ENCODE peak calls at places on chromosomes 5 and 9, in eight cellular contexts. S is sciatic nerve; H is left ventricle myocardium superior; K is activated CD8-positive, alpha-beta memory T cell treated with anti-CD3 and anti-CD28 coated beads for 1 hour; A is cardiac septum; W is foreskin fibroblast; I is coronary artery; D is NCI-H748 treated with DMSO at 0.1 percent for 48 hours. Y is an unnamed sample.

GRCh38 chr9:79764377-79764776 is 192.6 kb downstream of the TLE4 start:
- DNase-seq in S (no peak), H (no peak), K (no peak), A (no peak), W (peak; percentile 93), I (no peak), D (no peak), Y (peak; percentile 98)

GRCh38 chr5:175214152-175214551 is 229.8 kb downstream of the DRD1 start:
- DNase-seq in S (no peak), H (no peak), K (no peak), A (no peak), W (peak; percentile 29), I (peak; percentile 81), D (no peak), Y (peak; percentile 90)

GRCh38 chr5:163596536-163596935 is 91.1 kb downstream of the MAT2B start:
- DNase-seq in S (no peak), H (no peak), K (no peak), A (no peak), W (no peak), I (no peak), D (no peak), Y (no peak)

GRCh38 chr5:95861221-95861857 is 38.8 kb upstream of the GLRX start:
- DNase-seq in S (peak; percentile 74), H (peak; percentile 60), K (no peak), A (peak; percentile 86), W (peak; percentile 98), I (peak; percentile 90), D (peak; percentile 41), Y (peak; percentile 95)

GRCh38 chr9:73270967-73271722 is 119.5 kb downstream of the ANXA1 start:
- DNase-seq in S (no peak), H (no peak), K (no peak), A (no peak), W (peak; percentile 50), I (no peak), D (no peak), Y (peak; percentile 36)

GRCh38 chr5:80569961-80570786 is at the start of gene ANKRD34B:
- DNase-seq in S (no peak), H (no peak), K (no peak), A (no peak), W (peak; percentile 4), I (no peak), D (peak; percentile 35), Y (no peak)

GRCh38 chr5:110625376-110625999 is 101.0 kb downstream of the TMEM232 start:
- DNase-seq in S (no peak), H (no peak), K (no peak), A (no peak), W (peak; percentile 7), I (no peak), D (peak; percentile 19), Y (peak; percentile 15)

GRCh38 chr5:96433066-96433447 is at the start of gene PCSK1:
- DNase-seq in S (no peak), H (no peak), K (no peak), A (no peak), W (no peak), I (no peak), D (peak; percentile 92), Y (no peak)

GRCh38 chr9:132146015-132146414 is 15.8 kb upstream of the NTNG2 start:
- DNase-seq in S (no peak), H (no peak), K (no peak), A (no peak), W (no peak), I (no peak), D (no peak), Y (no peak)

GRCh38 chr9:109974143-109974917 is 194.3 kb downstream of the PALM2AKAP2 start:
- DNase-seq in S (no peak), H (peak; percentile 50), K (no peak), A (no peak), W (no peak), I (no peak), D (no peak), Y (no peak)

GRCh38 chr5:159403906-159404641 is 73.8 kb upstream of the IL12B start:
- DNase-seq in S (no peak), H (no peak), K (no peak), A (no peak), W (no peak), I (no peak), D (no peak), Y (no peak)

GRCh38 chr9:14271078-14271673 is 42.8 kb downstream of the NFIB start:
- DNase-seq in S (peak; percentile 85), H (peak; percentile 68), K (no peak), A (no peak), W (peak; percentile 68), I (no peak), D (peak; percentile 88), Y (no peak)

GRCh38 chr5:95718203-95718602 is 12.9 kb upstream of the RHOBTB3 start:
- DNase-seq in S (no peak), H (no peak), K (no peak), A (no peak), W (no peak), I (no peak), D (no peak), Y (no peak)

GRCh38 chr9:100098241-100098886 is 436 bp downstream of the ERP44 start:
- DNase-seq in S (peak; percentile 64), H (peak; percentile 54), K (no peak), A (no peak), W (peak; percentile 21), I (peak; percentile 76), D (peak; percentile 41), Y (peak; percentile 12)

GRCh38 chr5:110665184-110665726 is 61.2 kb downstream of the TMEM232 start:
- DNase-seq in S (no peak), H (no peak), K (no peak), A (no peak), W (no peak), I (no peak), D (no peak), Y (no peak)

GRCh38 chr9:31908158-31908890 is 476.1 kb upstream of the ACO1 start:
- DNase-seq in S (no peak), H (no peak), K (no peak), A (no peak), W (no peak), I (no peak), D (no peak), Y (no peak)

GRCh38 chr5:154611341-154611767 is 133.3 kb upstream of the HAND1 start:
- DNase-seq in S (no peak), H (no peak), K (no peak), A (no peak), W (no peak), I (no peak), D (peak; percentile 3), Y (no peak)

GRCh38 chr5:159844267-159844666 is 72.0 kb upstream of the ADRA1B start:
- DNase-seq in S (no peak), H (no peak), K (no peak), A (no peak), W (no peak), I (no peak), D (no peak), Y (no peak)

GRCh38 chr9:113590991-113591898 is 127.7 kb downstream of the RGS3 start:
- DNase-seq in S (peak; percentile 91), H (peak; percentile 91), K (no peak), A (peak; percentile 88), W (peak; percentile 52), I (no peak), D (peak; percentile 15), Y (no peak)

GRCh38 chr9:31445960-31446359 is 938.5 kb upstream of the ACO1 start:
- DNase-seq in S (no peak), H (no peak), K (no peak), A (no peak), W (no peak), I (no peak), D (no peak), Y (no peak)

GRCh38 chr5:103452666-103453065 is 109.9 kb downstream of the NUDT12 start:
- DNase-seq in S (no peak), H (no peak), K (no peak), A (no peak), W (peak; percentile 58), I (no peak), D (no peak), Y (no peak)

GRCh38 chr9:134778156-134778555 is 102.5 kb upstream of the FCN2 start:
- DNase-seq in S (no peak), H (no peak), K (no peak), A (no peak), W (no peak), I (no peak), D (no peak), Y (no peak)

GRCh38 chr5:154487541-154487940 is 9.5 kb upstream of the HAND1 start:
- DNase-seq in S (no peak), H (no peak), K (no peak), A (no peak), W (no peak), I (no peak), D (no peak), Y (no peak)

GRCh38 chr5:106601605-106602004 is 1069.1 kb downstream of the EFNA5 start:
- DNase-seq in S (no peak), H (no peak), K (no peak), A (no peak), W (no peak), I (no peak), D (no peak), Y (no peak)

GRCh38 chr9:136240941-136241340 is 4.7 kb downstream of the QSOX2 start:
- DNase-seq in S (no peak), H (no peak), K (no peak), A (no peak), W (no peak), I (no peak), D (no peak), Y (no peak)

GRCh38 chr9:135290086-135290485 is 189.5 kb upstream of the PPP1R26 start:
- DNase-seq in S (no peak), H (peak; percentile 74), K (no peak), A (peak; percentile 78), W (no peak), I (no peak), D (no peak), Y (no peak)

GRCh38 chr9:101477214-101477613 is 41.6 kb upstream of the ALDOB start:
- DNase-seq in S (no peak), H (no peak), K (no peak), A (no peak), W (no peak), I (no peak), D (no peak), Y (no peak)

GRCh38 chr5:7868427-7868772 is 431 bp downstream of the FASTKD3 start:
- DNase-seq in S (no peak), H (no peak), K (no peak), A (no peak), W (no peak), I (no peak), D (peak; percentile 52), Y (no peak)

GRCh38 chr5:101687630-101688029 is 608.5 kb downstream of the SLCO4C1 start:
- DNase-seq in S (no peak), H (no peak), K (no peak), A (no peak), W (no peak), I (no peak), D (no peak), Y (no peak)